ENCODE peak calls at places on chromosomes 13 and 19, in four cellular contexts. One of them, this sample, is unnamed.

GRCh38 chr19:56538761-56539263 is at the start of gene ZFP28:
- DNase-seq in fibroblast of the conjunctiva: peak; percentile 9
- DNase-seq in thoracic aorta: peak; percentile 31
- DNase-seq in left ventricle myocardium inferior: peak; percentile 89
- DNase-seq in this sample: no peak

GRCh38 chr13:76687467-76687866 is 198.7 kb downstream of the KCTD12 start:
- DNase-seq in fibroblast of the conjunctiva: no peak
- DNase-seq in thoracic aorta: no peak
- DNase-seq in left ventricle myocardium inferior: no peak
- DNase-seq in this sample: no peak

GRCh38 chr19:44643605-44644390 is at the start of gene PVR:
- DNase-seq in fibroblast of the conjunctiva: peak; percentile 40
- DNase-seq in thoracic aorta: peak; percentile 26
- DNase-seq in left ventricle myocardium inferior: peak; percentile 78
- DNase-seq in this sample: no peak

GRCh38 chr13:111967572-111968201 is 99.3 kb upstream of the SOX1 start:
- DNase-seq in fibroblast of the conjunctiva: no peak
- DNase-seq in thoracic aorta: no peak
- DNase-seq in left ventricle myocardium inferior: no peak
- DNase-seq in this sample: no peak

GRCh38 chr19:765179-765738 is 14.3 kb downstream of the MISP start:
- DNase-seq in fibroblast of the conjunctiva: no peak
- DNase-seq in thoracic aorta: no peak
- DNase-seq in left ventricle myocardium inferior: no peak
- DNase-seq in this sample: no peak

GRCh38 chr19:30255783-30256509 is 116.2 kb upstream of the ZNF536 start:
- DNase-seq in fibroblast of the conjunctiva: no peak
- DNase-seq in thoracic aorta: no peak
- DNase-seq in left ventricle myocardium inferior: no peak
- DNase-seq in this sample: no peak

GRCh38 chr13:20390526-20391175 is 135.0 kb downstream of the CRYL1 start:
- DNase-seq in fibroblast of the conjunctiva: no peak
- DNase-seq in thoracic aorta: no peak
- DNase-seq in left ventricle myocardium inferior: no peak
- DNase-seq in this sample: no peak

GRCh38 chr19:12095111-12095790 is 30.7 kb downstream of the ZNF844 start:
- DNase-seq in fibroblast of the conjunctiva: peak; percentile 28
- DNase-seq in thoracic aorta: no peak
- DNase-seq in left ventricle myocardium inferior: no peak
- DNase-seq in this sample: peak; percentile 15

GRCh38 chr19:33399745-33400681 is 26.5 kb downstream of the CEBPG start:
- DNase-seq in fibroblast of the conjunctiva: no peak
- DNase-seq in thoracic aorta: no peak
- DNase-seq in left ventricle myocardium inferior: no peak
- DNase-seq in this sample: no peak

GRCh38 chr13:32645854-32646253 is 59.6 kb downstream of the PDS5B start:
- DNase-seq in fibroblast of the conjunctiva: no peak
- DNase-seq in thoracic aorta: no peak
- DNase-seq in left ventricle myocardium inferior: no peak
- DNase-seq in this sample: no peak